ENCODE peak calls at places on chromosomes 2 and 18, in four cellular contexts. S is endothelial cell of umbilical vein, N is HCT116, U is GM23338. G is an unnamed sample.

GRCh38 chr2:135657806-135658582 is 83.7 kb upstream of the UBXN4 start:
- DNase-seq in U (no peak), N (no peak), S (no peak), G (no peak)

GRCh38 chr18:21141678-21142422 is 30.2 kb upstream of the ROCK1 start:
- DNase-seq in N (no peak), U (peak), S (no peak), G (no peak)

GRCh38 chr2:119292226-119292625 is 68.6 kb downstream of the STEAP3 start:
- DNase-seq in U (no peak), S (no peak), N (no peak), G (no peak)

GRCh38 chr18:36153203-36153602 is 23.5 kb downstream of the ELP2 start:
- DNase-seq in S (no peak), N (no peak), U (no peak), G (no peak)

GRCh38 chr18:54742654-54743053 is 85.6 kb upstream of the RAB27B start:
- DNase-seq in N (no peak), S (peak), U (no peak), G (no peak)

GRCh38 chr2:236904389-236905263 is 181.1 kb upstream of the COPS8 start:
- DNase-seq in N (no peak), U (no peak), S (no peak), G (no peak)

GRCh38 chr2:233934524-233934923 is 17.4 kb downstream of the TRPM8 start:
- DNase-seq in N (no peak), U (no peak), S (no peak), G (no peak)

GRCh38 chr2:31087491-31087890 is 50.7 kb downstream of the GALNT14 start:
- DNase-seq in S (no peak), U (no peak), N (no peak), G (no peak)

GRCh38 chr2:106020821-106021316 is 173.2 kb downstream of the UXS1 start:
- DNase-seq in S (no peak), N (no peak), U (no peak), G (no peak)

GRCh38 chr2:134782792-134783191 is 55.6 kb upstream of the ACMSD start:
- DNase-seq in U (no peak), N (peak), S (peak), G (no peak)

GRCh38 chr18:4035521-4035920 is 419.6 kb downstream of the DLGAP1 start:
- DNase-seq in N (no peak), S (no peak), U (peak), G (no peak)

GRCh38 chr2:108323619-108324018 is 34.9 kb downstream of the SULT1C2 start:
- DNase-seq in N (no peak), S (no peak), U (no peak), G (no peak)

GRCh38 chr18:45642238-45642637 is 27.0 kb downstream of the SLC14A2 start:
- DNase-seq in U (no peak), S (no peak), N (no peak), G (no peak)

GRCh38 chr2:72271766-72272615 is 124.3 kb upstream of the CYP26B1 start:
- DNase-seq in U (no peak), S (peak), N (no peak), G (no peak)

GRCh38 chr2:10584843-10585475 is 104.8 kb downstream of the NOL10 start:
- DNase-seq in N (no peak), U (no peak), S (no peak), G (no peak)

GRCh38 chr2:54392925-54393324 is 63.2 kb upstream of the SPTBN1 start:
- DNase-seq in U (no peak), N (no peak), S (no peak), G (no peak)

GRCh38 chr18:58316943-58317342 is 272.9 kb downstream of the NEDD4L start:
- DNase-seq in S (no peak), N (no peak), U (no peak), G (no peak)

GRCh38 chr2:45765847-45766254 is 114.4 kb downstream of the PRKCE start:
- DNase-seq in N (no peak), U (no peak), S (no peak), G (no peak)

GRCh38 chr2:2901384-2902345 is 476.0 kb downstream of the EIPR1 start:
- DNase-seq in S (no peak), U (no peak), N (no peak), G (no peak)

GRCh38 chr18:22489694-22490093 is 72.0 kb upstream of the CTAGE1 start:
- DNase-seq in U (no peak), S (no peak), N (no peak), G (no peak)

GRCh38 chr2:112181571-112182290 is 43.5 kb downstream of the FBLN7 start:
- DNase-seq in U (peak), S (no peak), N (no peak), G (no peak)

GRCh38 chr2:75595541-75596395 is 35.0 kb upstream of the EVA1A start:
- DNase-seq in S (peak), N (no peak), U (no peak), G (no peak)

GRCh38 chr2:105798595-105798994 is 53.9 kb downstream of the NCK2 start:
- DNase-seq in U (no peak), N (no peak), S (no peak), G (no peak)

GRCh38 chr2:100042559-100042958 is 99.8 kb downstream of the AFF3 start:
- DNase-seq in N (no peak), S (no peak), U (no peak), G (no peak)

GRCh38 chr2:168978461-168978861 is 52.7 kb downstream of the ABCB11 start:
- DNase-seq in U (no peak), N (no peak), S (no peak), G (no peak)

GRCh38 chr2:69216535-69217332 is 170.3 kb downstream of the GFPT1 start:
- DNase-seq in N (no peak), U (no peak), S (no peak), G (no peak)

GRCh38 chr2:218896501-218897393 is 16.1 kb downstream of the WNT10A start:
- DNase-seq in U (peak), N (no peak), S (no peak), G (no peak)

GRCh38 chr2:231200805-231201474 is 2.5 kb downstream of the ARMC9 start:
- DNase-seq in S (no peak), U (no peak), N (no peak), G (peak)

GRCh38 chr2:231199219-231199618 is 788 bp downstream of the ARMC9 start:
- DNase-seq in U (no peak), S (no peak), N (no peak), G (no peak)

GRCh38 chr2:231197741-231198290 is 615 bp upstream of the ARMC9 start:
- DNase-seq in N (no peak), U (no peak), S (no peak), G (no peak)

GRCh38 chr2:231196592-231196991 is 1.8 kb upstream of the ARMC9 start:
- DNase-seq in U (no peak), S (no peak), N (no peak), G (no peak)

DNA sequence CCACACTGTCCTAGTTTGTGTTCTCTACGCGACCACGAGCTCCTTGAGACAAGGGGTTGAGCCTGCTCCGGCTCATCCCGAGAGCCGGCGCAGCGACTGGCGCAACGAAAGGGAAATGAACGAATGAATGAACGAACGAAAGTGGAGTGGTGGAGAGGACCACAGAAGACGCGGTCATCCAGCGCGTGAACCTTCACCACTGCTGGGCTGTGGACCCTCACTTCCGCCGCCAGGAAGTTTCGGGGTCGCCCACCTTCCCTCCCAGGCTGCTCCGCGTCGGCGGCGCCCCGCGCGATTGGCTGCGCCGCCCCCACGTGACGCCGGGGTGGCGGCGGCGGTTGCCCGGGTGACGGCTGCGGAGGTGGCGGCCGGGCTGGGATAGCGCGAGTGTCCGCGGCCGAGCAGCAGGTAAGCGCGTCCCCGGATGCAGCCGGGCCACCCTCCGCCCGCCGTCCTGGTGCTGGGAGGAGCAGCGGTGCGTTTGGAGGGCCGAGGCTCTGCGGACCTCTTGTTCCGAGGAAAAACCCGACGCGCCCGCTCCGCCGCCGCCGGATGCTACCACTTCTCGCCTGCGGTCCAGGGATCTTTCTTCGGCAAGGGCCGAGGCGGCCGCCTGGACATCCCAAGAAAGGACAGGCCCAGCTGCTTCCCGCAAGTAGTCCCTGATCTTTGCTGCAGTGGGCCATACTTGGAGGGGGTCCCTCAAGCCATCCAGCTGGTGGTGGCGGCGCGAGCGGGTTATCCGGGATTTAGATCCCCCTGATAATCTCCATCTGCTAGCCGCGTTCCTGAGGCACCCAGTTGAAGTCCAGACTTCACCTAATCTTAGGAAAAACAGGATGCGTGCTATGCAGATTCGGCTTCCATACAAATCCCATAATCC is at the start of gene ARMC9:
- DNase-seq in S (peak), U (peak), N (no peak), G (no peak)
- TF ChIP-seq EZH2 in S (no peak), U (no peak), N (no peak), G (no peak)

GRCh38 chr2:216663846-216664245 is 30.6 kb downstream of the IGFBP2 start:
- DNase-seq in N (no peak), S (no peak), U (no peak), G (no peak)

GRCh38 chr2:216664593-216665034 is 30.7 kb downstream of the IGFBP5 start:
- DNase-seq in U (peak), N (no peak), S (peak), G (no peak)

GRCh38 chr2:216666461-216667233 is 28.7 kb downstream of the IGFBP5 start:
- DNase-seq in U (peak), S (peak), N (peak), G (no peak)

GRCh38 chr2:216665717-216666116 is 29.6 kb downstream of the IGFBP5 start:
- DNase-seq in N (no peak), U (peak), S (no peak), G (no peak)

DNA sequence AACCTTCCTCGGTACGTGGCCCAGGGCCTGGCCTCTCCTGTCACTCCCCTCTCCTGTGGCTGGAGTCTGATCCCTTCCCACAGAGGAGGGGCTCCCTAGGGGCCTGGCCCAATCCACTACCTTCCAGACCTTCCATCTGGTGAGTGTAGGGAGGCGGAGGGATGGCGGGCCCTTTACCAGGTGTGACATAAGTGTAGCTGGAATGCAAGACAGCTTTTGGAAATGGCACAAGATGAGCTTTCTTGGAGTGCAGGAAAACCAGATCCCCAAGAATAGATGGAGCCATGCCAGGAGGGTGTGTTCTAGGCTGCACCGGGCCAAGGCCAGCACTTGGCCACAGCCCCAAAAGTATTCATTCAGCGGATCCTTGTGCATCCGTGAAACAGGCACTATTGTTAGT is 30.1 kb downstream of the IGFBP5 start:
- DNase-seq in S (no peak), N (no peak), U (peak), G (no peak)
- TF ChIP-seq POLR2AphosphoS5 in S (no peak), N (no peak), U (no peak), G (no peak)

GRCh38 chr2:113285816-113286215 is 7.1 kb upstream of the PAX8 start:
- DNase-seq in U (no peak), S (no peak), N (no peak), G (no peak)

GRCh38 chr2:113291191-113291590 is 12.5 kb upstream of the PAX8 start:
- DNase-seq in N (no peak), S (no peak), U (peak), G (no peak)
- TF ChIP-seq EZH2 in N (no peak), S (no peak), U (no peak), G (no peak)

GRCh38 chr2:151520976-151521375 is 111.3 kb downstream of the RIF1 start:
- DNase-seq in S (no peak), U (no peak), N (no peak), G (no peak)
- TF ChIP-seq POLR2AphosphoS5 in S (no peak), U (no peak), N (no peak), G (no peak)

GRCh38 chr18:13217466-13217961 is 1.0 kb upstream of the LDLRAD4 start:
- DNase-seq in S (peak), U (peak), N (no peak), G (no peak)
- TF ChIP-seq EZH2 in S (no peak), U (peak), N (no peak), G (no peak)

DNA sequence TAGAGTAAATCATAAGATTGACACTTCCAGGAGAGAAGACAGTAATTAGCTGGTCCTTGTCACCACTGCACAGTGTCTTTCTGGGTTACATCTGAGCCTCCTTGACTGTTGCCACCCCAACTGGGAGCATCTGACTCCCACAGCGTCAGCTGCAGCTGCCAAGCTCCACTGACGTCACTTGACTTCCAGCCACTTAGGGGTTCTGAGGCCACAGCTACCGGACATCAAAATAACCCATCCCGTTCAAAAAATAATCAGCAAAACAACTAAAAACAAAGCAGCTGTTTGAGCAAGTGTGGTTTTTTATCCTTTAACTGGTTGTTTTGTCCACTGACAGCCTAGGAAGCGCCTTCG is 206.5 kb upstream of the AGAP1 start:
- DNase-seq in N (no peak), U (no peak), S (no peak), G (no peak)
- TF ChIP-seq POLR2AphosphoS5 in N (no peak), U (no peak), S (no peak), G (no peak)

GRCh38 chr2:148643998-148644884 is at the start of gene EPC2:
- DNase-seq in U (peak), S (peak), N (peak), G (no peak)
- TF ChIP-seq EZH2 in U (no peak), S (no peak), N (no peak), G (no peak)